ENCODE peak calls at places on chromosomes 11 and 22, in seven cellular contexts. T is GM12865, V is ovary, F is brain microvascular endothelial cell, P is lower leg skin, M is ascending aorta, L is breast epithelium. Q is an unnamed sample.
A peak's percentile ranks its signal among the peaks of the same experiment; 100 is the strongest.

GRCh38 chr11:10778217-10778970 is 27.3 kb downstream of the CTR9 start:
- DNase-seq in T (no peak), V (no peak), F (peak; percentile 95), P (peak; percentile 34), M (peak; percentile 72), L (no peak), Q (no peak)

GRCh38 chr11:96279421-96280290 is 63.3 kb downstream of the MAML2 start:
- DNase-seq in T (no peak), V (no peak), F (peak; percentile 60), P (no peak), M (no peak), L (no peak), Q (no peak)

GRCh38 chr11:106461148-106461547 is 383.7 kb downstream of the AASDHPPT start:
- DNase-seq in T (no peak), V (no peak), F (no peak), P (no peak), M (no peak), L (no peak), Q (no peak)

GRCh38 chr11:63769044-63769718 is 606 bp upstream of the ZFTA start:
- DNase-seq in T (peak; percentile 48), V (peak; percentile 56), F (no peak), P (no peak), M (peak; percentile 69), L (no peak), Q (no peak)

GRCh38 chr11:33158596-33158995 is 2.7 kb downstream of the CSTF3 start:
- DNase-seq in T (no peak), V (no peak), F (no peak), P (no peak), M (no peak), L (no peak), Q (no peak)

GRCh38 chr11:113904379-113905101 is at the start of gene HTR3B:
- DNase-seq in T (no peak), V (no peak), F (no peak), P (no peak), M (no peak), L (no peak), Q (no peak)

GRCh38 chr11:11391796-11392195 is 38.7 kb upstream of the CSNK2A3 start:
- DNase-seq in T (no peak), V (no peak), F (peak; percentile 70), P (no peak), M (peak; percentile 81), L (no peak), Q (peak; percentile 69)

GRCh38 chr11:30310623-30311022 is 12.3 kb upstream of the ARL14EP start:
- DNase-seq in T (peak; percentile 80), V (no peak), F (no peak), P (no peak), M (no peak), L (no peak), Q (no peak)

GRCh38 chr11:47786373-47786772 is 19.2 kb upstream of the FNBP4 start:
- DNase-seq in T (no peak), V (no peak), F (no peak), P (no peak), M (no peak), L (no peak), Q (no peak)

GRCh38 chr11:2787816-2788750 is 88.3 kb upstream of the KCNQ1OT1 start:
- DNase-seq in T (no peak), V (peak; percentile 16), F (no peak), P (no peak), M (peak; percentile 33), L (peak; percentile 3), Q (no peak)

GRCh38 chr11:72864692-72865655 is 50.8 kb downstream of the ATG16L2 start:
- DNase-seq in T (no peak), V (no peak), F (peak; percentile 38), P (no peak), M (no peak), L (no peak), Q (no peak)

DNA sequence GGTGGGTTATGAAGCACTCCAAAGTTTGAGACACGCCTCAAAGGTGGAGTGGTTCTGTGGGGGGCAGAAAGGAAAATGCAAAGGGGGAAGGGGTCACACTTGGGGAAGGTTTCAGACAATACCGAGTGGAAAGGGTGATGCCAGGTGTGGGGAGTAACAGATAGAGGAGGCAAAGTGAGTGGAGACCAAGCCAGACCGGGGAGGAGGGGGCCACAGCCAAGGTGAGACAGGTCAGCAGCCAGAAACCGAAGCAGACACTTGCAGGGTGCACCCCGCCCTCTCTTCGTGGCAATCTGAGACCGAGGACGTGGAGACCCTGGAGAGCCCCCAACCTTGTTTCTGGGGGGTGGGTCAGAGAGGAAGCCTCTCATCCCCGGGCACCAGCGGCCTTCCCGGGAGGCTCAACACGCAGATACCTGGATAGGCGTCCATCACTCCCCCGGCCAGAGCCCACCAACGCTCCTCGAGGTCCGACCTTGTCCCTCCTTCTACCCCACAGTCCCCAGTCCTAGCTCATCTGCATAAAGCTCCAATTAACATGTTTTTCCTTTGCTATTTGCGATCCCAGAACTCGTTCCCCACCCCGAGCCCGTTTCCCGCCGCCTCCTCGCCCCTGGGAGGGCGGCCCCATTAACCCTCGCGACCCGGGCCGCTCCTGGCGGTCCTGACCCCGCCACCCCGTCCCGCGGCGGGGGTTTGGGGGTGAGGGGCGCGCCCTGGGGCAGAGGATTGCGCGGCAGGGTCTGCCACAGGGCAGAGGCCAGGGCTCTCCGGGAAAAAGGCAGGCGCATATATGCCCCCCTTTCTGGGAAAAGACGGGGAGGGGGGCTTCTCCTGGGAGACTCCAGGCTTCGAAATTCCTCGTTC is 21.8 kb downstream of the RTN4RL2 start:
- DNase-seq in T (no peak), V (no peak), F (no peak), P (no peak), M (no peak), L (no peak), Q (no peak)
- H3K4me3 ChIP-seq in T (no peak overlapping the region), V (no peak overlapping the region), F (peak overlapping the region; percentile 49), P (no peak overlapping the region), M (no peak overlapping the region), L (peak overlapping the region; percentile 58), Q (no peak overlapping the region)

GRCh38 chr11:105022527-105022926 is 441 bp downstream of the CASP5 start:
- DNase-seq in T (no peak), V (no peak), F (no peak), P (no peak), M (no peak), L (no peak), Q (no peak)
- H3K4me3 ChIP-seq in T (no peak overlapping the region), V (no peak overlapping the region), F (no peak overlapping the region), P (no peak overlapping the region), M (no peak overlapping the region), L (no peak overlapping the region), Q (no peak overlapping the region)

GRCh38 chr11:8382436-8383053 is 118.9 kb upstream of the LMO1 start:
- DNase-seq in T (no peak), V (no peak), F (peak; percentile 43), P (no peak), M (peak; percentile 24), L (peak; percentile 3), Q (no peak)

GRCh38 chr11:8383627-8384026 is 119.9 kb upstream of the LMO1 start:
- DNase-seq in T (no peak), V (no peak), F (no peak), P (no peak), M (peak; percentile 16), L (peak; percentile 1), Q (no peak)

GRCh38 chr11:8386134-8386864 is 122.6 kb upstream of the LMO1 start:
- DNase-seq in T (peak; percentile 36), V (no peak), F (no peak), P (no peak), M (peak; percentile 27), L (no peak), Q (no peak)

GRCh38 chr11:8383227-8383626 is 119.5 kb upstream of the LMO1 start:
- DNase-seq in T (no peak), V (no peak), F (no peak), P (no peak), M (peak; percentile 11), L (no peak), Q (no peak)

GRCh38 chr11:8384199-8384821 is 120.6 kb upstream of the LMO1 start:
- DNase-seq in T (peak; percentile 13), V (no peak), F (no peak), P (no peak), M (peak; percentile 45), L (peak; percentile 15), Q (no peak)
- H3K4me3 ChIP-seq in T (no peak overlapping the region), V (no peak overlapping the region), F (no peak overlapping the region), P (no peak overlapping the region), M (no peak overlapping the region), L (no peak overlapping the region), Q (no peak overlapping the region)

DNA sequence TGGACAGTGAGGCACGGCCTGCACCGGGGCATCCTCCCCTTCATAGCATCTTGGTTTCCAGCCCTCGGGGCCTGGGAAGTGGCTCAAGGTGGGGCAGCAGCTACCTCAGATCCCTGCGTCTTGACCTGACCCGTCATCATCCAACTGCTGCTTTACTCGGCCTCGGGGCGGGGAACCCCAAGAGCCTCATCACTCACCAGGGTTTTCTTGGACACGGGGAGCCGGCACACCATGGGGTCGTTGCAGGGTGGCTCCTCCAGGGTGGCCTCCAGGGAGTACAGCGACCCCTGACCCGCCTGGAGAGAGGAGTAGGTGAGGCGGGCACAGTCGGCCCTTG is 651 bp downstream of the CTSF start:
- DNase-seq in T (no peak), V (no peak), F (no peak), P (no peak), M (no peak), L (no peak), Q (no peak)
- H3K4me3 ChIP-seq in T (no peak overlapping the region), V (peak overlapping the region; percentile 50), F (peak overlapping the region; percentile 47), P (no peak overlapping the region), M (peak overlapping the region; percentile 63), L (peak overlapping the region; percentile 92), Q (peak overlapping the region; percentile 36)

DNA sequence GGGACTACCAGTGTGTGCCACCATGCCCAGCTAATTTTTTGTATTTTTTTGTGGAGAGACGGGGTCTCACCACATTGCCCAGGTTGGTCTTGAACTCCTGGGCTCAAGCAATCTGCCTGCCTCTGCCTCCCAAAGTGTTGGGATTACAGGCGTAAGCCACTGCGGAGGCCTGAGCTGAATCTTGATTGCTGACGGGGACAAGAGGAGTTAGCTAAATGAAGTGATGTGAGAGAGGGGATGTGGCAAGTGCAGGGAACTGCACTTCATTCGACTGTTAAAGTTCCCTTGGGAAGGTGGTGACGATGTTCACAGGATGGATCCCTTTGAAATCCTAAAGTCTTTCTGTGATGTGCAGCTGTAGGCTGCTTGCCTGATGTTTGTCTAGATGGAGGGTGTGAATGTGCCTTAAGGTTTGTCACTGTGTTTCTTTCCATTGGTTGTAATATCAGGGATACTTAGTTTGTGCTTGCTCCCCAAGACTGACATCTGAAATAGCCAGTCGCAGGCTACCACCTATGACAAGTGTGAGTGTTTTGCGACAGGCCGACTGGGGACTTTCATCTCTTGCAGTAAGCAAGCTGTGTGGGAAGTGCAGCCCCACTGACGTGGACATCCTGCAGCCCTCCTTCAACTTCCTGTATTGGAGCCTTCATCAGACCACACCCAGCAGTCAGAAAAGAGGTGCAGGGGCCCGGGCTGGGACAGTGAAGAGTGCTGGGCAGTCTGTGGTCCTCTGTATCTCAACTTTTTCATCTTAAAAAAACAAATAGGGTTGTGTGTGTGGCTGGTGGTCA is 19.6 kb upstream of the CCDC134 start:
- DNase-seq in T (peak; percentile 97), V (no peak), F (peak; percentile 42), P (peak; percentile 57), M (peak; percentile 86), L (peak; percentile 27), Q (no peak)
- H3K4me3 ChIP-seq in T (peak overlapping the region; percentile 63), V (no peak overlapping the region), F (no peak overlapping the region), P (no peak overlapping the region), M (no peak overlapping the region), L (peak overlapping the region; percentile 37), Q (no peak overlapping the region)

Q was measured in SJSA1.